ENCODE peak calls at places on chromosomes 3 and 15, in seven cellular contexts. J, X, D, V, Z, Y and G are unnamed samples.

GRCh38 chr15:40936234-40936708 is 7.1 kb downstream of the DLL4 start:
- DNase-seq in V (no peak), J (no peak), Y (no peak), D (no peak), Z (no peak), X (no peak), G (no peak)

GRCh38 chr3:130963878-130964277 is 62.7 kb downstream of the ASTE1 start:
- DNase-seq in J (no peak), V (no peak), Z (no peak), X (no peak), D (peak), Y (no peak), G (no peak)

GRCh38 chr3:165463546-165463945 is 267.4 kb upstream of the SLITRK3 start:
- DNase-seq in J (no peak), V (no peak), D (no peak), Z (no peak), Y (no peak), X (no peak), G (no peak)

GRCh38 chr15:74041311-74041756 is 41.0 kb downstream of the GOLGA6A start:
- DNase-seq in D (no peak), V (no peak), Y (no peak), Z (no peak), J (no peak), X (no peak), G (no peak)

GRCh38 chr3:12875857-12876451 is 34.6 kb upstream of the RPL32 start:
- DNase-seq in Z (no peak), V (no peak), J (no peak), D (no peak), X (no peak), Y (no peak), G (peak)

GRCh38 chr3:114643342-114643741 is 349.5 kb downstream of the TIGIT start:
- DNase-seq in V (no peak), J (no peak), Z (no peak), D (no peak), X (no peak), Y (no peak), G (no peak)

GRCh38 chr3:125916376-125916978 is 52.5 kb upstream of the ROPN1B start:
- DNase-seq in X (peak), V (peak), J (peak), D (peak), Y (peak), Z (no peak), G (peak)

GRCh38 chr3:127417709-127418559 is 130.1 kb upstream of the PRR20G start:
- DNase-seq in V (no peak), X (no peak), Z (no peak), Y (no peak), D (no peak), J (no peak), G (no peak)

GRCh38 chr15:88651293-88651692 is 12.5 kb downstream of the ISG20 start:
- DNase-seq in J (no peak), V (no peak), Z (peak), X (no peak), Y (no peak), D (no peak), G (no peak)

GRCh38 chr15:89907289-89907688 is 5.5 kb downstream of the ARPIN start:
- DNase-seq in X (no peak), Z (no peak), Y (no peak), V (no peak), J (no peak), D (no peak), G (no peak)

GRCh38 chr15:39242345-39242744 is 338.5 kb upstream of the THBS1 start:
- DNase-seq in V (no peak), J (no peak), D (peak), X (no peak), Y (no peak), Z (no peak), G (no peak)

GRCh38 chr3:169562988-169563774 is 100.3 kb downstream of the MECOM start:
- DNase-seq in Z (no peak), X (no peak), J (no peak), V (no peak), Y (no peak), D (no peak), G (no peak)

GRCh38 chr3:52019352-52020080 is 23.8 kb upstream of the RPL29 start:
- DNase-seq in Z (peak), X (no peak), Y (no peak), D (no peak), J (no peak), V (no peak), G (no peak)

GRCh38 chr3:36911990-36912804 is 32.7 kb downstream of the TRANK1 start:
- DNase-seq in J (no peak), D (peak), V (no peak), Y (no peak), X (no peak), Z (no peak), G (no peak)

GRCh38 chr15:96290679-96291078 is 39.8 kb upstream of the NR2F2 start:
- DNase-seq in V (no peak), X (no peak), Y (no peak), J (no peak), D (no peak), Z (no peak), G (no peak)

GRCh38 chr3:56125358-56126005 is 342.8 kb downstream of the ERC2 start:
- DNase-seq in J (no peak), D (peak), X (no peak), V (no peak), Y (no peak), Z (peak), G (no peak)

GRCh38 chr15:69755571-69756310 is 303.1 kb downstream of the RPLP1 start:
- DNase-seq in X (no peak), Y (peak), Z (no peak), V (no peak), D (peak), J (no peak), G (no peak)

GRCh38 chr15:47194718-47195117 is 522.6 kb upstream of the SEMA6D start:
- DNase-seq in Z (no peak), D (peak), V (peak), J (peak), X (peak), Y (no peak), G (no peak)

GRCh38 chr15:64324513-64324912 is 31.5 kb downstream of the CSNK1G1 start:
- DNase-seq in Z (no peak), V (no peak), J (no peak), Y (no peak), X (no peak), D (peak), G (no peak)

GRCh38 chr15:43151688-43152087 is 18.3 kb downstream of the TMEM62 start:
- DNase-seq in J (no peak), D (no peak), V (no peak), Y (no peak), Z (no peak), X (no peak), G (no peak)

GRCh38 chr3:185049710-185050109 is 103.2 kb downstream of the C3orf70 start:
- DNase-seq in V (no peak), Z (no peak), Y (no peak), X (no peak), J (no peak), D (no peak), G (no peak)

GRCh38 chr3:38084019-38084968 is 45.3 kb downstream of the DLEC1 start:
- DNase-seq in J (no peak), Y (no peak), X (no peak), V (no peak), D (no peak), Z (no peak), G (no peak)